ENCODE peak calls at places on chromosome 2, in eight cellular contexts. C is lower lobe of right lung, L is mammary epithelial cell, J is psoas muscle, X is PC-3, Y is endodermal cell, Z is neuronal stem cell, W is fibroblast of lung. N is an unnamed sample.

GRCh38 chr2:218999881-219000568 is 6.8 kb upstream of the CRYBA2 start:
- DNase-seq in C (no peak), L (no peak), J (no peak), X (no peak), Y (peak; percentile 90), Z (no peak), W (no peak), N (no peak)

GRCh38 chr2:99430614-99431258 is 59.1 kb downstream of the REV1 start:
- DNase-seq in C (no peak), L (no peak), J (no peak), X (no peak), Y (no peak), Z (no peak), W (peak; percentile 81), N (no peak)

GRCh38 chr2:22290293-22290692 is 1094.7 kb upstream of the KLHL29 start:
- DNase-seq in C (no peak), L (no peak), J (no peak), X (no peak), Y (no peak), Z (no peak), W (no peak), N (no peak)

GRCh38 chr2:105052773-105053172 is 14.9 kb downstream of the MRPS9 start:
- DNase-seq in C (no peak), L (no peak), J (no peak), X (peak; percentile 16), Y (no peak), Z (no peak), W (no peak), N (no peak)

GRCh38 chr2:238157506-238158017 is 1.2 kb upstream of the ERFE start:
- DNase-seq in C (no peak), L (no peak), J (peak; percentile 54), X (no peak), Y (no peak), Z (no peak), W (no peak), N (no peak)

GRCh38 chr2:133266075-133266925 is 302.0 kb downstream of the NCKAP5 start:
- DNase-seq in C (no peak), L (peak; percentile 33), J (no peak), X (peak; percentile 28), Y (peak; percentile 91), Z (peak; percentile 44), W (peak; percentile 49), N (no peak)

GRCh38 chr2:174568425-174568824 is 29.2 kb downstream of the WIPF1 start:
- DNase-seq in C (no peak), L (no peak), J (no peak), X (no peak), Y (no peak), Z (no peak), W (no peak), N (no peak)

GRCh38 chr2:105517814-105518705 is 119.2 kb upstream of the FHL2 start:
- DNase-seq in C (no peak), L (no peak), J (peak; percentile 87), X (no peak), Y (no peak), Z (no peak), W (peak; percentile 40), N (no peak)

GRCh38 chr2:129862668-129863067 is 116.8 kb upstream of the RAB6C start:
- DNase-seq in C (no peak), L (no peak), J (no peak), X (no peak), Y (no peak), Z (no peak), W (no peak), N (no peak)

GRCh38 chr2:240788482-240788881 is 31.5 kb downstream of the KIF1A start:
- DNase-seq in C (no peak), L (no peak), J (no peak), X (no peak), Y (no peak), Z (no peak), W (no peak), N (no peak)

GRCh38 chr2:175026385-175026784 is 21.2 kb upstream of the CHN1 start:
- DNase-seq in C (no peak), L (no peak), J (no peak), X (no peak), Y (no peak), Z (no peak), W (no peak), N (no peak)

GRCh38 chr2:151774506-151774905 is 40.2 kb upstream of the NEB start:
- DNase-seq in C (no peak), L (peak; percentile 40), J (no peak), X (peak; percentile 83), Y (no peak), Z (no peak), W (peak; percentile 82), N (no peak)

GRCh38 chr2:106970471-106971261 is 84.7 kb upstream of the ST6GAL2 start:
- DNase-seq in C (no peak), L (no peak), J (no peak), X (peak; percentile 83), Y (no peak), Z (no peak), W (peak; percentile 56), N (no peak)

GRCh38 chr2:70012887-70013286 is 51.5 kb upstream of the ASPRV1 start:
- DNase-seq in C (no peak), L (no peak), J (no peak), X (no peak), Y (no peak), Z (no peak), W (no peak), N (no peak)

GRCh38 chr2:3149441-3150217 is 228.0 kb downstream of the EIPR1 start:
- DNase-seq in C (no peak), L (no peak), J (no peak), X (no peak), Y (no peak), Z (no peak), W (no peak), N (peak; percentile 9)

GRCh38 chr2:241494311-241494908 is 14.0 kb downstream of the STK25 start:
- DNase-seq in C (no peak), L (no peak), J (no peak), X (no peak), Y (no peak), Z (no peak), W (no peak), N (no peak)

GRCh38 chr2:45214550-45214949 is 205.3 kb upstream of the SIX2 start:
- DNase-seq in C (no peak), L (no peak), J (no peak), X (no peak), Y (no peak), Z (no peak), W (no peak), N (no peak)

GRCh38 chr2:158795110-158795924 is at the start of gene DAPL1:
- DNase-seq in C (no peak), L (no peak), J (no peak), X (no peak), Y (peak; percentile 73), Z (no peak), W (no peak), N (no peak)

GRCh38 chr2:5839563-5839962 is 147.4 kb downstream of the SOX11 start:
- DNase-seq in C (no peak), L (no peak), J (no peak), X (no peak), Y (no peak), Z (peak; percentile 9), W (peak; percentile 36), N (no peak)
- H3K4me3 ChIP-seq in C (no peak overlapping the region), L (no peak overlapping the region), J (no peak overlapping the region), X (no peak overlapping the region), Y (no peak overlapping the region), Z (no peak overlapping the region), W (no peak overlapping the region), N (no peak overlapping the region)

GRCh38 chr2:14355102-14355501 is 277.4 kb upstream of the LRATD1 start:
- DNase-seq in C (no peak), L (no peak), J (no peak), X (no peak), Y (no peak), Z (no peak), W (no peak), N (no peak)

GRCh38 chr2:14363137-14363536 is 269.4 kb upstream of the LRATD1 start:
- DNase-seq in C (no peak), L (no peak), J (no peak), X (no peak), Y (no peak), Z (no peak), W (no peak), N (no peak)

GRCh38 chr2:14354231-14354630 is 278.3 kb upstream of the LRATD1 start:
- DNase-seq in C (no peak), L (no peak), J (no peak), X (peak; percentile 29), Y (no peak), Z (no peak), W (no peak), N (no peak)

GRCh38 chr2:14363976-14364375 is 268.5 kb upstream of the LRATD1 start:
- DNase-seq in C (no peak), L (no peak), J (no peak), X (no peak), Y (no peak), Z (no peak), W (no peak), N (no peak)

GRCh38 chr2:14358774-14359173 is 273.7 kb upstream of the LRATD1 start:
- DNase-seq in C (no peak), L (no peak), J (no peak), X (no peak), Y (no peak), Z (no peak), W (no peak), N (no peak)
- H3K9me3 ChIP-seq in C (no peaks in the 10 kb centered on the region), L (no peaks in the 10 kb centered on the region), J (no peaks in the 10 kb centered on the region), X (no peaks in the 10 kb centered on the region), Y (no peaks in the 10 kb centered on the region), Z (no peaks in the 10 kb centered on the region), W (no peaks in the 10 kb centered on the region), N (no peaks in the 10 kb centered on the region)

DNA sequence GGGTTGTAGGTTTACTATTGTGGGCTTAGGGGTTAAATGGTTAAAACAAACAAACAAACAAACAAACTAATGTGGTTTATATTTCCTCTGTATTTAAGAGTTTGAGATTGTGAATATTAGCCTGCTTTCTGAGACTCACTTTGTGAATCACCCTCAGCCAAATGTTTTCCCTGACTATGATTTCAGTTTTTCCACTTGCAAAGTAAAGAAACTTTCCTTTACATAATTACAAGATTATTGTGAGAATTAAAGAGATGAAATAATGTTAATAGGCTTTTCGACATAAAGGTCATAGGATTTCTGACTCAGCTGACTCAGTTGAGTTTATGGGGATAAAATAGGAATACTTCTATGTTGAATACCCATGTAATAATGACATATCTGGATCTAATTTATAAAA is 2.9 kb downstream of the GULP1 start:
- DNase-seq in C (no peak), L (no peak), J (no peak), X (peak; percentile 47), Y (no peak), Z (no peak), W (peak; percentile 33), N (no peak)
- H3K4me3 ChIP-seq in C (peak overlapping the region; percentile 79), L (peak overlapping the region; percentile 75), J (peak overlapping the region; percentile 94), X (peak overlapping the region; percentile 87), Y (peak overlapping the region; percentile 84), Z (no peak overlapping the region), W (peak overlapping the region; percentile 98), N (peak overlapping the region; percentile 82)

GRCh38 chr2:171627412-171627811 is 59.9 kb upstream of the DYNC1I2 start:
- DNase-seq in C (no peak), L (no peak), J (no peak), X (no peak), Y (no peak), Z (no peak), W (no peak), N (no peak)

GRCh38 chr2:171626949-171627348 is 60.3 kb upstream of the DYNC1I2 start:
- DNase-seq in C (no peak), L (no peak), J (no peak), X (no peak), Y (no peak), Z (no peak), W (no peak), N (no peak)

GRCh38 chr2:171629113-171629512 is 58.2 kb upstream of the DYNC1I2 start:
- DNase-seq in C (no peak), L (no peak), J (no peak), X (no peak), Y (no peak), Z (no peak), W (no peak), N (no peak)

GRCh38 chr2:171630812-171631626 is 56.2 kb upstream of the DYNC1I2 start:
- DNase-seq in C (no peak), L (no peak), J (no peak), X (no peak), Y (no peak), Z (no peak), W (peak; percentile 11), N (no peak)
- H3K9me3 ChIP-seq in C (peaks cover 33% of the 10 kb centered on the region), L (no peaks in the 10 kb centered on the region), J (peaks cover 23% of the 10 kb centered on the region), X (no peaks in the 10 kb centered on the region), Y (peaks cover 47% of the 10 kb centered on the region), Z (peaks cover 16% of the 10 kb centered on the region), W (no peaks in the 10 kb centered on the region), N (no peaks in the 10 kb centered on the region)

N was measured in prostate gland.